ENCODE peak calls at places on chromosomes 11 and 22, in four cellular contexts. Z is cardiac muscle cell, L is ascending aorta, D is endodermal cell. C is an unnamed sample.
A peak's percentile ranks its signal among the peaks of the same experiment; 100 is the strongest.

GRCh38 chr11:77959434-77959833 is 35.0 kb downstream of the INTS4 start:
- DNase-seq in Z (no peak), L (no peak), D (no peak), C (no peak)

GRCh38 chr11:123173040-123173855 is 21.8 kb downstream of the CLMP start:
- DNase-seq in Z (no peak), L (no peak), D (no peak), C (no peak)

GRCh38 chr22:31892080-31892433 is 52.3 kb upstream of the YWHAH start:
- DNase-seq in Z (no peak), L (no peak), D (no peak), C (no peak)

GRCh38 chr11:17387280-17387679 is 1.2 kb downstream of the KCNJ11 start:
- DNase-seq in Z (no peak), L (no peak), D (no peak), C (no peak)

GRCh38 chr11:12845739-12846358 is 163.3 kb upstream of the RASSF10 start:
- DNase-seq in Z (peak; percentile 42), L (no peak), D (peak; percentile 72), C (peak; percentile 60)

GRCh38 chr11:47130541-47130940 is 46.1 kb downstream of the ARFGAP2 start:
- DNase-seq in Z (no peak), L (no peak), D (peak; percentile 53), C (no peak)

GRCh38 chr11:76777325-76777724 is 5.8 kb upstream of the TSKU start:
- DNase-seq in Z (no peak), L (no peak), D (no peak), C (no peak)

GRCh38 chr11:85886089-85887056 is 31.2 kb downstream of the CCDC83 start:
- DNase-seq in Z (no peak), L (no peak), D (no peak), C (no peak)

GRCh38 chr22:20243545-20244249 is 24.4 kb downstream of the RTN4R start:
- DNase-seq in Z (peak; percentile 92), L (no peak), D (peak; percentile 90), C (peak; percentile 69)

GRCh38 chr11:15468471-15468870 is 353.7 kb downstream of the INSC start:
- DNase-seq in Z (no peak), L (no peak), D (no peak), C (no peak)

GRCh38 chr11:123020968-123021367 is 39.3 kb upstream of the BSX start:
- DNase-seq in Z (peak; percentile 73), L (no peak), D (peak; percentile 72), C (peak; percentile 51)

GRCh38 chr22:19955241-19956128 is 13.9 kb upstream of the TXNRD2 start:
- DNase-seq in Z (no peak), L (no peak), D (peak; percentile 43), C (no peak)

GRCh38 chr11:33701831-33702230 is 1.2 kb upstream of the C11orf91 start:
- DNase-seq in Z (no peak), L (no peak), D (no peak), C (no peak)

GRCh38 chr11:64340671-64341335 is 799 bp downstream of the CCDC88B start:
- DNase-seq in Z (peak; percentile 30), L (no peak), D (peak; percentile 96), C (peak; percentile 38)

GRCh38 chr22:41932353-41932752 is 5.7 kb upstream of the TNFRSF13C start:
- DNase-seq in Z (no peak), L (no peak), D (peak; percentile 42), C (peak; percentile 21)

GRCh38 chr11:94794287-94795168 is 26.4 kb downstream of the AMOTL1 start:
- DNase-seq in Z (peak; percentile 33), L (no peak), D (no peak), C (peak; percentile 43)

GRCh38 chr11:35235944-35236666 is 97.1 kb downstream of the CD44 start:
- DNase-seq in Z (no peak), L (no peak), D (no peak), C (no peak)

GRCh38 chr11:70129051-70129592 is 51.0 kb downstream of the ANO1 start:
- DNase-seq in Z (no peak), L (no peak), D (no peak), C (no peak)

GRCh38 chr11:4704054-4704789 is at the start of gene MMP26:
- DNase-seq in Z (no peak), L (no peak), D (peak; percentile 75), C (no peak)

GRCh38 chr22:46234851-46235437 is 15.1 kb downstream of the CDPF1 start:
- DNase-seq in Z (no peak), L (no peak), D (no peak), C (no peak)

GRCh38 chr11:63813035-63813562 is at the start of gene SPINDOC:
- DNase-seq in Z (peak; percentile 89), L (peak; percentile 28), D (peak; percentile 90), C (peak; percentile 75)

GRCh38 chr11:61769169-61769920 is 16.9 kb downstream of the MYRF start:
- DNase-seq in Z (peak; percentile 71), L (no peak), D (no peak), C (no peak)

GRCh38 chr11:110621826-110622225 is 90.4 kb downstream of the ARHGAP20 start:
- DNase-seq in Z (no peak), L (no peak), D (no peak), C (no peak)

GRCh38 chr11:1935156-1936071 is 11.7 kb upstream of the MRPL23 start:
- DNase-seq in Z (no peak), L (no peak), D (no peak), C (peak; percentile 0)
- TF ChIP-seq CTCF in Z (no peak), L (no peak), D (no peak), C (no peak)

GRCh38 chr11:130161441-130161840 is 1.9 kb downstream of the ST14 start:
- DNase-seq in Z (no peak), L (no peak), D (no peak), C (no peak)
- TF ChIP-seq CTCF in Z (no peak), L (no peak), D (no peak), C (no peak)

GRCh38 chr22:35740616-35741015 is 22.9 kb downstream of the APOL5 start:
- DNase-seq in Z (no peak), L (no peak), D (no peak), C (no peak)

GRCh38 chr22:35739076-35739475 is 21.4 kb downstream of the APOL5 start:
- DNase-seq in Z (no peak), L (no peak), D (no peak), C (no peak)

GRCh38 chr22:35736701-35737100 is 19.0 kb downstream of the APOL5 start:
- DNase-seq in Z (no peak), L (no peak), D (no peak), C (no peak)

GRCh38 chr22:35742342-35743100 is 24.8 kb downstream of the APOL5 start:
- DNase-seq in Z (no peak), L (no peak), D (no peak), C (peak; percentile 43)

DNA sequence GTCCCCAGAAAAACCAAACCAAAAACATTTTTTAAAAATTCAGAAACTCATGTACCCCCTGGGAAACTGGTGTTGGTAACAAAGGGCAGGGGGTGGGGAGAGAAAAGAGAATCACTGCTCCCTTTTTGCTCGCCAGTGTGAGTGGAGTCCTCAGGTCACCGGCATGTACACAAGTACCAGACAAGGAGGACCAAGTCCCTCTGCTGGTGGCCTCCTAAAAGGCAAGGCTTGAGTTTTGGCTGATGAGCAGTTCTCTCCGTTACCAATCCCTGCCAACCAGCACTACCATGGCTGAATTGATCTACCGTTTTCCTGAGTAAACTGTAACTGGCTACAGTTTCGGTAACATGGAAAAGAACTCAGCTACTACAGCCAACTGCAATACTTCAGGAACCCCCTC is 22.0 kb downstream of the APOL5 start:
- DNase-seq in Z (no peak), L (no peak), D (peak; percentile 66), C (no peak)
- TF ChIP-seq CTCF in Z (peak; percentile 26), L (peak; percentile 40), D (peak; percentile 71), C (peak; percentile 45)

DNA sequence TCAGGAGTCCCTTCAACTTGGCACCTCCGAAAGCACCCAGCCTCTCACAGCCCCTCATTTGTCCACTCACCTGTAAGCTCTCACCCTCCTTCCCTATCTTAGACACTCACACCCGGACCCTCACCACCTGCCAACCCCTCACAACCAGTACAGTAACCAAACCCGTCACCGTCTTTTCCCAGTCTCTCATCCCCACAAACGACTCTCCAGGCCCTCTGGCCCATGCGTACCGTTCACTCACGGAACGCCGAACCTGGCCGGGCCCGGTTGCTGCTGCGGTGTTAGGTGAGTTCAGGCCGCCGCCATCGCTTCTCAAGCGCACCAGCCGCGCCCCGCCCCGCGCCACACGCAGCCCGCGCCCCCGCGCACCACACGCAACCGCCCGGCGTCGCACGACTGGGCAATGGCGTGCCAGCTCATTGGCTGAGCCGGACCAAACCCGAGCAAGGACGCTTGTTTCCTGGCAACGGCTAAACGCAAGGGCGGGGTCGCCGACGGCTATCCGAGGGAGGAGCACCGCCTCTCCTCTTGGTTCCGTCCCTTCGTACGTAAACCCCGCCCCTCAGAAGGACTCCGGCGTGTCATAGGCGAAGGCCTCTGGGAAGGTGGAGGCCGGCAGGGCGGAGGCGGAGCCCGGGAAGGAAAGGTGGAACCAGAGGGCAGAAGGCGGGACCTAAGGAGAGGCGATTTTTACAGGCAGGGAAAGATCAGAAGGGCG is at the start of gene FHIP1B:
- DNase-seq in Z (peak; percentile 99), L (peak; percentile 100), D (peak; percentile 100), C (peak; percentile 96)
- TF ChIP-seq CTCF in Z (no peak), L (peak; percentile 5), D (no peak), C (no peak)

GRCh38 chr11:103987631-103988594 is 48.5 kb upstream of the DDI1 start:
- DNase-seq in Z (no peak), L (no peak), D (no peak), C (no peak)
- TF ChIP-seq CTCF in Z (no peak), L (no peak), D (no peak), C (no peak)

GRCh38 chr11:131217313-131218297 is 152.8 kb upstream of the NTM start:
- DNase-seq in Z (no peak), L (no peak), D (peak; percentile 72), C (no peak)
- TF ChIP-seq CTCF in Z (no peak), L (no peak), D (peak; percentile 67), C (no peak)

C was measured in BE2C.